ENCODE peak calls at places on chromosomes 4 and X, in nine cellular contexts. Z is A549, B is transverse colon, E is gastrocnemius medialis, D is right lobe of liver, G is breast epithelium, Q is heart left ventricle, V is IMR-90, W is Peyer's patch. R is an unnamed sample. For H3K4me1, the result is how much of the 10 kb centered on the place peaks cover.

GRCh38 chr4:41802590-41802989 is 54.1 kb upstream of the PHOX2B start:
- DNase-seq in Z (no peak), B (no peak), E (no peak), D (no peak), G (no peak), Q (no peak), V (no peak), W (no peak), R (no peak)

GRCh38 chr4:57110635-57111546 is 706 bp upstream of the IGFBP7 start:
- DNase-seq in Z (no peak), B (peak), E (no peak), D (no peak), G (peak), Q (peak), V (peak), W (peak), R (no peak)

GRCh38 chrX:134747006-134747405 is 88.7 kb upstream of the PLAC1 start:
- DNase-seq in Z (no peak), B (no peak), E (no peak), D (no peak), G (no peak), Q (no peak), V (no peak), W (no peak), R (no peak)

GRCh38 chr4:57148831-57149230 is 38.6 kb upstream of the IGFBP7 start:
- DNase-seq in Z (no peak), B (no peak), E (no peak), D (no peak), G (no peak), Q (no peak), V (peak), W (no peak), R (no peak)

GRCh38 chr4:41177016-41177415 is 37.3 kb downstream of the APBB2 start:
- DNase-seq in Z (no peak), B (no peak), E (no peak), D (no peak), G (no peak), Q (no peak), V (peak), W (no peak), R (no peak)

GRCh38 chrX:44245730-44246129 is 97.7 kb downstream of the EFHC2 start:
- DNase-seq in Z (no peak), B (no peak), E (no peak), D (no peak), G (no peak), Q (no peak), V (no peak), W (no peak), R (no peak)

GRCh38 chrX:23554304-23554703 is 113.0 kb upstream of the PRDX4 start:
- DNase-seq in Z (peak), B (no peak), E (no peak), D (no peak), G (no peak), Q (no peak), V (peak), W (no peak), R (no peak)

GRCh38 chr4:8081171-8081570 is 77.4 kb downstream of the ABLIM2 start:
- DNase-seq in Z (no peak), B (no peak), E (no peak), D (no peak), G (no peak), Q (peak), V (no peak), W (no peak), R (no peak)

GRCh38 chrX:122625821-122626220 is 558.3 kb upstream of the GRIA3 start:
- DNase-seq in Z (no peak), B (no peak), E (no peak), D (no peak), G (no peak), Q (no peak), V (peak), W (no peak), R (no peak)

GRCh38 chr4:75248770-75249467 is 265.3 kb downstream of the RCHY1 start:
- DNase-seq in Z (no peak), B (no peak), E (no peak), D (no peak), G (no peak), Q (no peak), V (no peak), W (no peak), R (no peak)

GRCh38 chr4:43014266-43014665 is 121.8 kb downstream of the GRXCR1 start:
- DNase-seq in Z (no peak), B (no peak), E (no peak), D (no peak), G (no peak), Q (no peak), V (no peak), W (no peak), R (no peak)

GRCh38 chrX:140701480-140701879 is 8.1 kb upstream of the LINC00632 start:
- DNase-seq in Z (no peak), B (no peak), E (no peak), D (no peak), G (no peak), Q (no peak), V (peak), W (no peak), R (no peak)

GRCh38 chr4:184776821-184777220 is 42.9 kb upstream of the CENPU start:
- DNase-seq in Z (no peak), B (no peak), E (no peak), D (no peak), G (no peak), Q (no peak), V (no peak), W (no peak), R (no peak)

GRCh38 chrX:149495573-149496071 is 9.5 kb downstream of the IDS start:
- DNase-seq in Z (peak), B (no peak), E (no peak), D (no peak), G (no peak), Q (no peak), V (peak), W (peak), R (no peak)

GRCh38 chr4:186204103-186204559 is 12.8 kb downstream of the CYP4V2 start:
- DNase-seq in Z (no peak), B (peak), E (no peak), D (peak), G (no peak), Q (no peak), V (peak), W (peak), R (no peak)
- TF ChIP-seq POLR2A in Z (no peak), B (no peak), E (no peak), D (no peak), G (no peak), Q (no peak), V (no peak), W (no peak), R (no peak)

DNA sequence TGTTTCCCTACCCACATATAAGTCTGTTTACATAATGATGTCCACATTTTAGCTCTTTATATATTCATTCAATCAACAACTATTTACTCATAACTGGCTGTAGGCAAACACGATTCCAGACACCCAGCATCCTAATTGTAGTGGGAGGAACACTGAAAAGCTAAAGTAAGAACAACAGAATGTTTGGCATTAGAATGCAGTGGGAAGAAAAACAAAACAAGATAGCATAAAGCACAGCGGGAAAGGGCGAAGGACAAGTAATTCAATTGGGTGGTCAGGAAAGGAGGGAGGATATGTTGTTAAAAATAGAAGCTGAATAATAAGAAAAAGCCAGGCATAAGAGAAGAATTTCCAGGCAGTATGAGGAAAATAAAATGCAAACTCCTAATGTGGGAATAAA is 189.5 kb upstream of the FAT4 start:
- DNase-seq in Z (no peak), B (no peak), E (no peak), D (no peak), G (no peak), Q (no peak), V (no peak), W (no peak), R (no peak)
- H3K4me3 ChIP-seq in Z (no peak), B (no peak), E (no peak), D (no peak), G (no peak), Q (no peak), V (no peak), W (no peak), R (no peak)

DNA sequence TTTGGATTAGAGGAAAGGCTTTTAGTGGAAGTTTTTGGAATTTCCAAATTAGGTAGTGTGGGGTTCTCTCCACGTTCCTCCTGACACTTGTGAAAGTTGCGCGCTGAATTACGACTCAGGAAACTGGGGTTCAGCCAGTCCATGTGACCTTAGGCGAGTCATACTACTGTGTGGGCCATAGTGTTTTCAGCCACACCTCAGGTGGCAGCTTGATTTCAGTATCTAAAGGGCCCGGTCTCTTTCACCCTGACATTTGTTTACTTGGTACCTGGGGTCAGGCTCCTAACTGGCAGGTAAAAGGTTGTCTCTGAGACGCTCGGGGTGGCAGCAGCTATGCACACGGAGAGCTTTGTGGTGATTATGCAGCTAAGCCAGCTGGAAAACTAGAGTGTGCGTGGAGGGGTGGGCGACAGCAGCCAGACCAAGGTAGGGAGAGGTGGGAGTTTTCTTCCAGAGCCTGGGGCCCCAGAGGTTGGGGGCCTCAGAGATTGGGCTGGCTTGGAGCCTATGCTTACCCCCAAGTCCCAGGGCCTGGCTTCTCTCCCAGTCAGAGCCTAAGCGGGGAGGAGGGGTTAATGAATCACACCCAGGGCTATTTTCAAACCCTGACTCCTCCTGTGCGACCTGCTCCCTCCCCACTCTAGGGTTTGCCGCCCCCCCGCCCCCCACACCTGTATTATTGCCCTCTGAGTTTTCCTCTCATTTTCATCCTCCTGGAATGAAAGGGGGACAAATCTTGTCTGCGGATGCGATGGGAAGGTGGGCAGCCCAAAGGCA is 47.2 kb downstream of the STARD8 start:
- DNase-seq in Z (no peak), B (no peak), E (no peak), D (no peak), G (no peak), Q (no peak), V (no peak), W (no peak), R (no peak)
- H3K4me1 ChIP-seq in Z (under half), B (under half), E (under half), D (under half), G (under half), Q (under half), V (under half), W (under half), R (under half)

GRCh38 chr4:122921971-122922876 is at the start of gene NUDT6:
- DNase-seq in Z (peak), B (peak), E (peak), D (peak), G (no peak), Q (peak), V (peak), W (peak), R (peak)
- TF ChIP-seq POLR2A in Z (peak), B (no peak), E (no peak), D (peak), G (no peak), Q (no peak), V (no peak), W (no peak), R (no peak)

R was measured in suprapubic skin.